ENCODE peak calls at places on chromosomes 1 and 21, in seven cellular contexts. X is cardiac muscle cell; N is pancreas; T is fibroblast of lung; R is left ventricle myocardium inferior; M is CD8-positive, alpha-beta T cell; C is psoas muscle. Q is an unnamed sample.

GRCh38 chr1:39960461-39960958 is 5.6 kb downstream of the MFSD2A start:
- DNase-seq in C (no peak), X (no peak), M (no peak), R (peak; percentile 27), N (peak; percentile 39), T (no peak), Q (no peak)

GRCh38 chr1:156926175-156926574 is 5.7 kb downstream of the LRRC71 start:
- DNase-seq in T (peak; percentile 46), R (peak; percentile 50), N (no peak), C (peak; percentile 52), M (peak; percentile 16), X (peak; percentile 42), Q (peak; percentile 56)

GRCh38 chr1:38026592-38027200 is 14.2 kb downstream of the UTP11 start:
- DNase-seq in T (peak; percentile 62), R (no peak), X (peak; percentile 72), M (no peak), C (no peak), N (no peak), Q (no peak)

GRCh38 chr1:31836638-31837037 is 20.8 kb upstream of the SPOCD1 start:
- DNase-seq in C (no peak), M (no peak), N (no peak), R (no peak), T (no peak), X (no peak), Q (no peak)

GRCh38 chr1:203327684-203328457 is 22.6 kb downstream of the BTG2 start:
- DNase-seq in N (no peak), X (peak; percentile 50), T (peak; percentile 64), M (peak; percentile 72), R (peak; percentile 63), C (no peak), Q (no peak)

GRCh38 chr1:29145739-29146437 is 22.2 kb upstream of the TMEM200B start:
- DNase-seq in M (no peak), N (no peak), T (peak; percentile 72), X (no peak), C (no peak), R (no peak), Q (no peak)

GRCh38 chr1:201889092-201889968 is 632 bp downstream of the SHISA4 start:
- DNase-seq in X (no peak), T (no peak), C (no peak), N (no peak), M (no peak), R (no peak), Q (no peak)

GRCh38 chr1:225928186-225929175 is 4.4 kb upstream of the PYCR2 start:
- DNase-seq in T (no peak), C (no peak), M (peak; percentile 38), R (no peak), N (no peak), X (no peak), Q (no peak)

GRCh38 chr21:30194701-30195299 is 21.1 kb downstream of the CLDN8 start:
- DNase-seq in N (no peak), C (no peak), T (peak; percentile 15), R (no peak), M (no peak), X (peak; percentile 64), Q (no peak)

GRCh38 chr1:34590211-34590623 is 164.6 kb upstream of the GJB5 start:
- DNase-seq in M (no peak), R (no peak), C (no peak), N (peak; percentile 31), T (no peak), X (no peak), Q (no peak)

GRCh38 chr1:14110040-14110439 is 410.1 kb downstream of the PRDM2 start:
- DNase-seq in T (no peak), M (no peak), R (no peak), C (no peak), N (no peak), X (no peak), Q (no peak)

GRCh38 chr1:15341634-15342375 is 67.9 kb upstream of the EFHD2 start:
- DNase-seq in X (no peak), C (no peak), T (peak; percentile 74), R (no peak), M (no peak), N (no peak), Q (peak; percentile 37)

GRCh38 chr1:190367200-190367599 is 110.5 kb downstream of the BRINP3 start:
- DNase-seq in C (no peak), T (no peak), X (no peak), R (no peak), M (no peak), N (no peak), Q (no peak)
- H3K4me3 ChIP-seq in C (no peak overlapping the region), T (no peak overlapping the region), X (no peak overlapping the region), R (no peak overlapping the region), M (no peak overlapping the region), N (no peak overlapping the region), Q (no peak overlapping the region)

DNA sequence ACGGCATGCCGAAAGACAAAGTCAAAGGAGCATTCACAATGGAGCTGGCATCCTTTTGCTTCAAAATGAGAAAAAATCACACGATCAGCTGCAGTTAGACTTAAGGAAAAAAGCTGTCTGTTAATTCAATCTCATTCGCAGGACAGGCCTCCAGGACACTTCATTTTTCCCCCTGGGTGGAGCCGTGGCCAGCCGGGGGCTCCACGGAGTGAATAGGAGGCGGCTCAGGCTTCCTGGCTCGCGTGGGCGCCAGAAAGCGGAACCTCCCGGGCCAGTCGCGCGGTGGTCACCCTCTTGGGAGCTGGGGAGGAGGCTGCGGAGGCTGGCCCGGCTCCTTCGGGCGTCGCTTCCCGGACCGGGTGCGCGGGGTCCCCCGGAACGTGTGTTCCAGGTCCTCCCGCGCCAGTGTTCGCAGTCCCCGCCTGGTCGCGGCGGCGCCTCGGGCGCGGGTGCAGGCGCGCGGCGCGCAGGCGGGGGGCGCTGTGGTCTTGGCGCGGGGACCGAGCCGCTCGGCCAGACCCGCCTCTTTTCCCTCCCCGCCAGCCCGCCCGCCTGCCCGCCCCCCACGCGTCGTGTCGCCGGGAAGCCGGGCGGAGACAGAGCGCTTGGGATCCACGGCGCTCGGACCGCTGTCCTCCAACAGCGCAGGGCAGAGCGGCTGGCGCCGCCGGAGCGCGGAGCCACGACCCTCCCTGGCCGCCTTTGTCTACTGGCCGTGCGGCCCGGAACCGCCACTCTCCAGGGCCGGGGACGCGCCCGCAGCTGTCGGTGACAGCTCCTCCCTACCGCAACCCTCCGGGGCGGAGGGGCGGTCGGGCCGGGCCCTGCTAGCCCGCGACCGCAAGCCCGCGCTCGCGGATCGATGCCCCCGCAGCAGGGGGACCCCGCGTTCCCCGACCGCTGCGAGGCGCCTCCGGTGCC is at the start of gene RHOU:
- DNase-seq in C (peak; percentile 80), M (peak; percentile 67), R (peak; percentile 79), T (peak; percentile 53), N (peak; percentile 78), X (peak; percentile 72), Q (no peak)
- TF ChIP-seq CTCF in C (peak; percentile 86), M (peak; percentile 73), R (peak; percentile 95), T (peak; percentile 23), N (peak; percentile 88), X (peak; percentile 42), Q (no peak)

GRCh38 chr1:50968884-50969610 is 998 bp upstream of the CDKN2C start:
- DNase-seq in T (peak; percentile 17), C (peak; percentile 50), R (peak; percentile 51), M (peak; percentile 23), N (peak; percentile 66), X (peak; percentile 54), Q (no peak)
- H3K4me3 ChIP-seq in T (peak overlapping the region; percentile 94), C (peak overlapping the region; percentile 89), R (peak overlapping the region; percentile 93), M (peak overlapping the region; percentile 88), N (peak overlapping the region; percentile 85), X (peak overlapping the region; percentile 58), Q (peak overlapping the region; percentile 67)

DNA sequence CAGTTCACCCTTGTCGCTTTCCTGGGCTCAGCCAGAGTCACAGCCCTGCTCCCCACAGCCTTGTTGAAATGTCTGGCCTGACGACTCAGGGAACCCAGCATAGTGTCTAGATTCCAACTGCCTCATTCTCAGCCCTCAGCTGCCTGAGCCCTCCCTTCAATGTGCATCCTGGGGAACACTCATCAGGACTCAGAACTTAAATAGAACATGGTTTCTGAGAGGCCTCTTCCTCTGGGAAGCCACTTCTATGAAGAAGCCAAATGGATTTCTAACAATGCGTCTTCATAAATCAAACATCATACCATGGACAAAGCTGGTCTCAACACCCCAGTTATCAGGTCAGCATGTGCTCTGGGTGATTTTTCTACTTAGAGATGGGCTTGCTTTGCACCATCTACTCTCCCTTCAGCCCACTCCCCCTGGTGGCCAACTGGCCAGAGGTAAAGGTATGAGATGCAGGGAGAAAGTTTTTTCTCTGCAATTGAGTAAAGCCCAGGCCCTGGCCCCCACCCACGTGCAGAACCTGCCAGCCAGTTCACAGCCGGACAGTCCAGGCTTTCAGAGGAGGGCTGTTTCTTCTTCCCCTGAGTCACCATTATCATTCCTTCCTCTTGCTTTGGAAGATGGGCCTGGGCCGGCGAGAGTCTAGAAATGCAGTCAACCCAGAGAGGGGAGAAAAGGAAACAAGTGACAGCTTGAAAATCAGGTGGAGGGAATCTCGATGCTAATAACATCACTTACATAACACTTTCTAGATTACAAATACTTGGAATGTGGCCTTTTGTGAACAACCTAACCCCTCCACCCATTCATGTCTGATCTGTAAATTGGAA is 32.1 kb downstream of the CD244 start:
- DNase-seq in M (peak; percentile 85), R (no peak), N (peak; percentile 72), X (peak; percentile 86), C (no peak), T (no peak), Q (no peak)
- TF ChIP-seq CTCF in M (peak; percentile 73), R (peak; percentile 65), N (peak; percentile 49), X (peak; percentile 71), C (peak; percentile 14), T (peak; percentile 32), Q (peak; percentile 45)

DNA sequence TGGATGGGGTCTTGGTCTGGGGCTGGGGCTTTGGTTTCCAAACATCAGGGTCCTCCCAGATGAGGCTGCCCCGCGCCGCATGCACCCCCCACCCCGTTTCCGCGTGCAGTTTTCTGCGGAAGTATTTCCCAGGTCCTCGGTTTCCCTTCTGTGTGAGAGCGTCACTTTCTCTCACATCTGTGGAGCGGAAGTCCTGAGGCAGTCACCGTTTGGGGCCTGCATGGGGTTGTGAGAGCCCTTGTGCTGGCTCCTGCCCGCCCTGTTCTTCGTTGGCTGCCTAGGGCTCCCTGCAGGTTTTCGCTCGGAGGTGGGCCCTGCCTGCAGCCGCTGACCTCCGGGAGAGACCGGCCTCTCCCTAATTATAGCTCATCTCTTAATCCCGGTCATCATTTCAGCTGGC is 88.0 kb downstream of the GALNT2 start:
- DNase-seq in M (no peak), R (no peak), T (no peak), C (no peak), N (no peak), X (no peak), Q (no peak)
- H3K4me3 ChIP-seq in M (no peak overlapping the region), R (no peak overlapping the region), T (no peak overlapping the region), C (no peak overlapping the region), N (no peak overlapping the region), X (no peak overlapping the region), Q (no peak overlapping the region)

GRCh38 chr1:49527606-49528305 is 496.0 kb downstream of the AGBL4 start:
- DNase-seq in R (no peak), X (no peak), N (no peak), M (no peak), C (no peak), T (no peak), Q (no peak)
- TF ChIP-seq CTCF in R (no peak), X (no peak), N (no peak), M (no peak), C (no peak), T (no peak), Q (no peak)

Q was measured in HFF-Myc.